ENCODE peak calls at places on chromosomes 6 and 20, in nine cellular contexts. E is choroid plexus epithelial cell, W is pancreas, Q is epithelial cell of proximal tubule, G is foreskin fibroblast, M is nephron progenitor cell, F is HL-60, A is NB4, K is epithelial cell of esophagus. B is an unnamed sample.

GRCh38 chr6:26555505-26556262 is 17.5 kb downstream of the HMGN4 start:
- DNase-seq in E (peak; percentile 56), W (no peak), Q (no peak), G (no peak), M (no peak), F (no peak), A (peak; percentile 44), K (peak; percentile 25), B (no peak)

GRCh38 chr20:48586728-48587127 is 241.1 kb downstream of the PREX1 start:
- DNase-seq in E (no peak), W (no peak), Q (no peak), G (no peak), M (no peak), F (no peak), A (no peak), K (no peak), B (no peak)

GRCh38 chr20:31700747-31701146 is 21.9 kb downstream of the BCL2L1 start:
- DNase-seq in E (no peak), W (no peak), Q (no peak), G (no peak), M (no peak), F (no peak), A (no peak), K (no peak), B (no peak)

GRCh38 chr6:90463359-90463758 is 123.5 kb downstream of the MAP3K7 start:
- DNase-seq in E (no peak), W (no peak), Q (no peak), G (no peak), M (no peak), F (no peak), A (no peak), K (no peak), B (no peak)

GRCh38 chr6:82227770-82228169 is 19.8 kb downstream of the IBTK start:
- DNase-seq in E (no peak), W (no peak), Q (no peak), G (no peak), M (no peak), F (no peak), A (peak; percentile 70), K (no peak), B (no peak)

GRCh38 chr20:46773680-46774079 is 64.2 kb downstream of the SLC2A10 start:
- DNase-seq in E (no peak), W (no peak), Q (no peak), G (no peak), M (no peak), F (peak; percentile 12), A (no peak), K (no peak), B (no peak)

GRCh38 chr6:23111984-23112383 is 542.6 kb downstream of the HDGFL1 start:
- DNase-seq in E (peak; percentile 70), W (no peak), Q (no peak), G (peak; percentile 79), M (no peak), F (no peak), A (no peak), K (no peak), B (no peak)

GRCh38 chr6:148044921-148045320 is 297.7 kb upstream of the SASH1 start:
- DNase-seq in E (no peak), W (no peak), Q (no peak), G (peak; percentile 52), M (no peak), F (no peak), A (no peak), K (no peak), B (no peak)

GRCh38 chr20:53444386-53444785 is 149.3 kb downstream of the ZNF217 start:
- DNase-seq in E (no peak), W (no peak), Q (no peak), G (no peak), M (peak; percentile 63), F (no peak), A (no peak), K (no peak), B (no peak)

GRCh38 chr6:4776493-4776966 is 326 bp downstream of the CDYL start:
- DNase-seq in E (no peak), W (no peak), Q (no peak), G (no peak), M (peak; percentile 70), F (no peak), A (peak; percentile 75), K (no peak), B (peak; percentile 73)

GRCh38 chr20:57756921-57757320 is 47.1 kb upstream of the PMEPA1 start:
- DNase-seq in E (no peak), W (no peak), Q (no peak), G (no peak), M (no peak), F (no peak), A (no peak), K (no peak), B (no peak)

GRCh38 chr6:89356644-89357043 is 4.1 kb upstream of the UBE2J1 start:
- DNase-seq in E (no peak), W (no peak), Q (no peak), G (no peak), M (no peak), F (no peak), A (no peak), K (no peak), B (no peak)

GRCh38 chr6:81023007-81023582 is 729.4 kb downstream of the TENT5A start:
- DNase-seq in E (peak; percentile 7), W (no peak), Q (no peak), G (no peak), M (no peak), F (no peak), A (peak; percentile 43), K (no peak), B (no peak)

DNA sequence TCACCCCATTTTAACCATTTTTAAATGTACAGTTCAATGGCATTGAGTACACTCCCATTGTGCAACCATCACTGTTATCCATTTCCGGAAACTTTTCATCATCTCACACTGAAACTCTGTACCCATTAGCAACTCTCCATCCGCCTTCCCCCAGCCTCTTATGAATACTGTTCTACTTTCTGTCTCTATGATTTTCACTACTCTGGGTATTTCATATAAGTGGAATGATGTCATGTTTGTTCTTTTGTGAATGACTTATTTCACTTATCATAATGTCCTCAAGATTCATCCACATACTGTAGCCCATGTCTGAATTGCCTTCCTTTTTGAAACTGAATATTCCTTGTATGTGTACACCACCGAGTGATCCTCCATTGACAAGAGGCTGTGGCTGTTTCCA is 92.9 kb upstream of the TOX2 start:
- DNase-seq in E (no peak), W (no peak), Q (no peak), G (no peak), M (no peak), F (no peak), A (peak; percentile 66), K (peak; percentile 45), B (no peak)
- TF ChIP-seq CTCF in E (no peak), W (no peak), Q (no peak), G (no peak), M (no peak), F (no peak), A (no peak), K (no peak), B (no peak)

DNA sequence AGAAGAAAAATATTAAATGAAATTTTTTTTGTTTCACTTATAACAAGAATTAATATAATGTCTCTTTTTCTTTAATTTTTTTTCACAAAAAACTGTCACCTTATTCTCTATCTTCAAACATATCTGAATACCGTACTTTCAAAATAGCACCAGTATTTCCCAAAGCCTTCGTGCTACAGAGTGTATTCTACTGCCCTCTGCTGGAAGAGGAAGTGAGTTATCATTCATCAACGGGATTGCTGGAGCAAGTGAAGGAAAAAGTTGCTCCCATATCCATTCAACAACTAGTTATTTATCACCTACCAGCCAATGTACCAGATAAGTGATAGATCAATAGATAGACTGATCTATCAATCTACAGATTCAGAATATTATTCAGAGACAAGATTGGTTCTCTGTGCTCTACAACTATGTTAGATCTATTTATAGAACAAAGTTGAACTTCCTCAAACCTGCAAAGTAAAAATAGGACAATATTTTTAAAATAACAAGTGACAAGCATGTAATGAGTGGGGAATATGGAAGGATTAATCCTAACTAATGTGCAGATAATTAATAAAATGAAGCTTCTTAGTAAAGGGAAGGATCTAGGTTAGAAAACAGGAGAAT is 26.7 kb upstream of the TFAP2B start:
- DNase-seq in E (peak; percentile 44), W (no peak), Q (peak; percentile 13), G (peak; percentile 1), M (peak; percentile 29), F (peak; percentile 15), A (peak; percentile 53), K (peak; percentile 66), B (no peak)
- TF ChIP-seq CTCF in E (peak; percentile 66), W (peak; percentile 35), Q (peak; percentile 94), G (peak; percentile 76), M (peak; percentile 78), F (peak; percentile 33), A (peak; percentile 80), K (peak; percentile 90), B (peak; percentile 81)

DNA sequence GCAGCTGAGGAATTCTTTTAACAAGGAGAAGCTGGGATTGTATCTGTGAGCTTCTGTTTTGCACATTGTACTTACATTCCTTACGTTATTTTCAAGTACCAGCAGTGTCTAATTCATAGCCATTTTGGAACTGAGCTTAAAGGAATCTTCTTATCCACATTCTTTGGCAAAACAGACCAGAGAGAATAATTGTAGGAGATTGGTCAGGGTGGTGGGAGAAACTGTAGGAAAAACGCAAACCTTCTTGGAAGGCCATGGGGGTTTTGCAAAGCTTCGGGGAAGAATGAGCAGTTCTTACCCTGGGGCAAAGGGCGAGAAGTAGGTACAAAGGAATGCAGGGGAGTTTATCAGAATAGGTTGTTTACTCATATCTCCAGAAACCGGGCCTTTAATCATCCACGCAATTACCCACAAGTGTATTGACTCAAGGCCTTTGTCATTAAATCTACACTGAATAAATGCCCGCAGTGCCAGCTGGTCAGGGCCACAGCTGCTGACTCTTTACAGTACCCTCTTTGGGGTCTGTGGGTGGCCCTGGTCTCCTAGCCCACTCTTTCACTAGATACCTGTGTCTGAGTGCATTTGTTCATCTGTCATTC is 39.6 kb upstream of the SPTLC3 start:
- DNase-seq in E (no peak), W (no peak), Q (no peak), G (peak; percentile 14), M (no peak), F (no peak), A (no peak), K (peak; percentile 53), B (no peak)
- TF ChIP-seq CTCF in E (no peak), W (no peak), Q (no peak), G (no peak), M (no peak), F (no peak), A (no peak), K (no peak), B (no peak)

DNA sequence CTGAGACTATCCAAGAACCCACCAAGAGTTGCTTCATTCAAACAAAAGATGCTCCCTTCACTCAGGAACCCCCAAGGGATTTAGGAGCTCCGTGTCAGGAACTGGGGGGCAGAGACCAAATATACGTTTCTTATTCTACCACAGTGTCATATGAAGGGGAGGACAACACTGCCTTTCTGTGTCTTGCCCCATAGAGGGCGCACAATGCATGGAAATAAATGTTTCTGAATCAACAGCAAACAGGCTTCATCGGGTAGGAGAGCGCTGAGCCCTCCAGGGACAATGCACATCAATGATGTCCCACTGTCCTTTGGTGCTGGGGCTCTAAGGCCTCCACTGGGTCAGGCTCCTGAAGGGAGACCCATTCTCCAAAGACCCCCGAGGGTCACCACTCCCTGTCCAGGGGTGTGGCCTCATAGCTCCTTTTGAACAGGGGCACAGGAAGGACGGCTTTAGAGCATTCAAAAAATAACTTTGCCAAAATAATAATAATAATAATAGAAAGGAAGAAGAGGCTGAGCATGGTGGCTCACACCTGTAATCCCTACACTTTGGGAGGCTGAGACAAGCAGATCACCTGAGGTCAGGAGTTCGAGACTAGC is 31.1 kb downstream of the PLG start:
- DNase-seq in E (peak; percentile 62), W (peak; percentile 16), Q (no peak), G (peak; percentile 56), M (peak; percentile 53), F (peak; percentile 41), A (peak; percentile 65), K (peak; percentile 72), B (peak; percentile 55)
- TF ChIP-seq CTCF in E (peak; percentile 66), W (peak; percentile 61), Q (peak; percentile 82), G (peak; percentile 62), M (peak; percentile 72), F (peak; percentile 62), A (peak; percentile 78), K (peak; percentile 84), B (peak; percentile 84)

B was measured in glutamatergic neuron.